ENCODE peak calls at places on chromosomes 11 and 22, in five cellular contexts. Z is left lung, Y is A673, D is fibroblast of lung, N is trophoblast cell. R is an unnamed sample. For H3K27me3, the result is how much of the 10 kb centered on the place peaks cover.

GRCh38 chr11:67409261-67409666 is 5.4 kb downstream of the TBC1D10C start:
- DNase-seq in Z (peak), Y (no peak), D (no peak), N (no peak), R (no peak)

GRCh38 chr11:57302489-57302888 is 22.3 kb downstream of the TNKS1BP1 start:
- DNase-seq in Z (peak), Y (no peak), D (no peak), N (no peak), R (no peak)

GRCh38 chr11:70209391-70209912 is 6.4 kb downstream of the FADD start:
- DNase-seq in Z (no peak), Y (no peak), D (no peak), N (no peak), R (no peak)

GRCh38 chr22:28955817-28956216 is 72.4 kb downstream of the ZNRF3 start:
- DNase-seq in Z (no peak), Y (no peak), D (peak), N (no peak), R (peak)

GRCh38 chr11:8282621-8283509 is 19.2 kb upstream of the LMO1 start:
- DNase-seq in Z (no peak), Y (no peak), D (no peak), N (no peak), R (peak)

GRCh38 chr22:45905924-45906865 is 70.8 kb downstream of the WNT7B start:
- DNase-seq in Z (no peak), Y (no peak), D (peak), N (peak), R (no peak)

GRCh38 chr22:22037229-22037628 is 54.6 kb upstream of the TOP3B start:
- DNase-seq in Z (no peak), Y (no peak), D (no peak), N (no peak), R (no peak)

GRCh38 chr11:108302121-108302785 is 79.4 kb downstream of the ATM start:
- DNase-seq in Z (no peak), Y (no peak), D (peak), N (no peak), R (no peak)

GRCh38 chr11:93645938-93646337 is 15.5 kb upstream of the CEP295 start:
- DNase-seq in Z (no peak), Y (no peak), D (no peak), N (no peak), R (no peak)

GRCh38 chr22:44883011-44883421 is 126.8 kb downstream of the PHF21B start:
- DNase-seq in Z (no peak), Y (no peak), D (no peak), N (no peak), R (no peak)

GRCh38 chr11:20026629-20027545 is 133.4 kb downstream of the DBX1 start:
- DNase-seq in Z (no peak), Y (no peak), D (no peak), N (peak), R (peak)

GRCh38 chr11:117834068-117834810 is 9.7 kb upstream of the FXYD2 start:
- DNase-seq in Z (no peak), Y (no peak), D (no peak), N (no peak), R (no peak)

GRCh38 chr22:47622541-47622940 is 860.1 kb downstream of the TBC1D22A start:
- DNase-seq in Z (no peak), Y (no peak), D (no peak), N (no peak), R (no peak)

GRCh38 chr22:47624277-47625012 is 862.0 kb downstream of the TBC1D22A start:
- DNase-seq in Z (no peak), Y (no peak), D (no peak), N (no peak), R (no peak)

GRCh38 chr22:47623056-47623739 is 860.7 kb downstream of the TBC1D22A start:
- DNase-seq in Z (no peak), Y (no peak), D (no peak), N (no peak), R (no peak)

GRCh38 chr22:47625013-47625385 is 862.5 kb downstream of the TBC1D22A start:
- DNase-seq in Z (no peak), Y (no peak), D (no peak), N (no peak), R (no peak)

GRCh38 chr22:47623740-47624103 is 861.3 kb downstream of the TBC1D22A start:
- DNase-seq in Z (no peak), Y (no peak), D (no peak), N (no peak), R (no peak)
- H3K27me3 ChIP-seq in Z (under half), Y (under half), D (under half), N (under half), R (under half)

GRCh38 chr11:111923351-111923788 is 4.7 kb downstream of the C11orf52 start:
- DNase-seq in Z (no peak), Y (peak), D (peak), N (peak), R (no peak)

GRCh38 chr11:111922803-111923202 is 4.1 kb downstream of the C11orf52 start:
- DNase-seq in Z (no peak), Y (peak), D (peak), N (no peak), R (no peak)

GRCh38 chr11:111923951-111924350 is 5.2 kb downstream of the C11orf52 start:
- DNase-seq in Z (no peak), Y (no peak), D (no peak), N (peak), R (no peak)

GRCh38 chr11:111926505-111927391 is 8.0 kb downstream of the C11orf52 start:
- DNase-seq in Z (peak), Y (peak), D (peak), N (peak), R (peak)

DNA sequence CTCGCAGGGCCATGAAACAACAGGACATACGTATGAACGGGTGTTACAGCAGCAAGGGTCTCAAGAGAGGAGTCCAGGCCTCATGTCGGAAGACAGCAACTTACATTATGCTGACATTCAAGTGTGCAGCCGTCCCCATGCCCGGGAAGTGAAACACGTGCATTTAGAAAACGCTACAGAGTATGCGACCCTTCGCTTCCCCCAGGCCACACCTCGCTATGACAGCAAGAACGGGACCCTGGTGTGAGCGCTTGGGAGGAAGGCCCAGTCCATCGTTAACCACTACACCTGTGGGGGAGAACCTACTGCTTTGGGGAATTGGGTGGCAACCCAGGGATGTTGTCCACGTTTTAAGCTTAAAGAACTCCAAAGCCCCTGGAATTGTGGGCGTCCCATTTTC is 7.2 kb downstream of the C11orf52 start:
- DNase-seq in Z (no peak), Y (no peak), D (no peak), N (no peak), R (no peak)
- H3K27ac ChIP-seq in Z (peak), Y (peak), D (no peak), N (peak), R (no peak)

GRCh38 chr11:125384825-125385224 is 111.2 kb downstream of the FEZ1 start:
- DNase-seq in Z (no peak), Y (no peak), D (no peak), N (no peak), R (no peak)
- H3K27me3 ChIP-seq in Z (under half), Y (under half), D (under half), N (under half), R (under half)

GRCh38 chr11:110287537-110287936 is 8.9 kb downstream of the RDX start:
- DNase-seq in Z (no peak), Y (peak), D (no peak), N (no peak), R (no peak)
- H3K27ac ChIP-seq in Z (no peak), Y (no peak), D (no peak), N (no peak), R (no peak)

DNA sequence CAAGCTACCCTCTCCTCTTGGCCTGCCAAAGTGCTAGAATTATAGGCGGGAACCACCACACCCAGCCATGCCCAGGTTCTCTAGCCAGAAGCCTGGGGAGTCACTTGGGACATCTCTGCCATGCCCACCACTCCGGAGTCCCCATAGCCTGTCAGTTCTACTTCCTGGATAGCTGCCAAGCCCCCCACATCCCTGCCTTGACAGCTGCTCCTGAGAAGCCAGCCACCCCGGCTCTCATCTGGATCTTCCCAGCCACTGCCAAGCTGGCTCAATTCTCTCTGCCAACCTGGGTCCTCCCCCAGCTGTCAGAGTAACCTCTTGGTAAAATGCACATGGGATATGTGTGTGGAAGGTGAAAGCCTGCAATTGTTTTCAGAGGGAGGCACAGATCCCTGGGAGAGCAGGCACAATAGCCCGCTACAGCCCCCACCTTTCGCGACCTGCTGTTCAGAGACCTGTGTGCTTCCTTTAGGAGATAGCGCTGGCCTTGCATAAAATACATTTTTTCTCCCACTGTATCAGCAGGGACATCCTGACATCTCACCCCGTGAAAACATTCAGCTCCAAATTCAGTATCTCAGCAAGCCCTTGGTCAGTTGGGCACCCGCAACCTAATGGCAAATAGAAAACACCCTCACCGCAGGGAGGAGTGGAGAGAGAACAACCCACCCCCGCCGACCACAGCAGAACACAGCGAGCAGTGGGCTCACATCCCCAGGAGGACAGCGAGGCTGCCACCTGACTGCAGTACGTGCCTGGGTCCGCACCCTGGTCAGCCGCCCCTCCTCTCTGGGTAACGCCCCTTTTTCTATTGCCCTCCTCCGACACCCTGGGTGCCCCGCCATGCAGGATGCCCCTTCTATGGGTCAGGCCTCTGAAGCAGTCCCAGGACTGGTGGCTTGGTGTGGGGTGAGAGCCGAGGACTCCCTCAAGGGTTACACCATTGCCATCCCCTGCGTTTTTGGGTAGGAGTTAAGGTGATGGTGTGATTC is 1342.2 kb downstream of the BRD1 start:
- DNase-seq in Z (peak), Y (no peak), D (no peak), N (no peak), R (no peak)
- H3K27me3 ChIP-seq in Z (under half), Y (under half), D (under half), N (under half), R (under half)

GRCh38 chr11:119907934-119908760 is 179.1 kb upstream of the NECTIN1 start:
- DNase-seq in Z (no peak), Y (peak), D (no peak), N (no peak), R (no peak)

GRCh38 chr11:119905162-119905561 is 176.2 kb upstream of the NECTIN1 start:
- DNase-seq in Z (no peak), Y (no peak), D (no peak), N (no peak), R (no peak)

GRCh38 chr11:119906376-119906775 is 177.4 kb upstream of the NECTIN1 start:
- DNase-seq in Z (no peak), Y (no peak), D (no peak), N (peak), R (no peak)

GRCh38 chr11:119909077-119909476 is 180.1 kb upstream of the NECTIN1 start:
- DNase-seq in Z (no peak), Y (no peak), D (no peak), N (no peak), R (no peak)

DNA sequence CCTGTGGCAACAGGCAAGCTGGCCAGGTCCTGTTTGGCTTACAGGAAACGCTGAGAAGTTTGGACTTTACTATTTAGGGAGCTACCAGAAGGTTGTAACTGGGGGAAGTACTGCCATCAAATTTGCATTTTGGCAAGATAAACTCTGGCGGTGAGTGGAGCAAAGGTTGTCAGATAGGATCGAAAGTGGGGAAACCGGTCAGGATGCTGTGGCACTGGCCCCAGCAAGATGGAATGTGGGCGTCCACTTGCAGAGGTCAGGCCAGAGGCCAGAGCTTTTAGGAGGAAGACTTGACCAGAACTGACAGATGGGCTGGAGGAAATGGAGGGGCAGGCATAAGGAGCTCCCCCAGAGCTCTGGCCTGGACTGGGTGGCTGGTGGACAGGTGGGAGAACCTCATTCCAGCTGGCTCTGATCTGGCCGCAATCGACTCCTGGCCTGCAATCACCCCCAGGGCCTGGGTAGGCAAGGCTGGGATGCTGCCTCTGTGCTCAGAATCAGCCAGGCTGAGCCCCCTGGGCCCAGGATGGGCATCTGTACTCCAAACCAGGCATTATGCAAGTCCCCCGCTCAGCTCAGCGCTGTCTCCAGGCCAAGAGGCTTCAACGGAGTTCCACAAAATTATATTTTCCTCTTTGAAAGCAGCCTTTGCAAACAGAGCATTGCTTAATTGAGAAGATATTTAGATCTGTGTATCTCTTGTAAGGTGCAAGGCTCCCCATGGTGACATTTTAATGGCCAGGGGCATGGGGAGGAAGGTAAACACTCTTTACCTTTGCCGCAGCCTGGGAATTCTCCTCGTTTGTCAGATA is 178.3 kb upstream of the NECTIN1 start:
- DNase-seq in Z (no peak), Y (no peak), D (no peak), N (peak), R (no peak)
- H3K27ac ChIP-seq in Z (no peak), Y (no peak), D (no peak), N (peak), R (no peak)

GRCh38 chr11:122977455-122978302 is 4.0 kb downstream of the BSX start:
- DNase-seq in Z (no peak), Y (no peak), D (no peak), N (no peak), R (no peak)
- H3K27me3 ChIP-seq in Z (half or more), Y (half or more), D (half or more), N (half or more), R (under half)

GRCh38 chr22:25940479-25940878 is 198.5 kb downstream of the MYO18B start:
- DNase-seq in Z (no peak), Y (no peak), D (no peak), N (no peak), R (no peak)
- H3K27ac ChIP-seq in Z (no peak), Y (no peak), D (no peak), N (no peak), R (no peak)

R was measured in SJCRH30.